ENCODE peak calls at places on chromosomes 3 and 15, in six cellular contexts. One of them, this sample, is unnamed.

GRCh38 chr3:170355738-170356595 is 1.5 kb upstream of the SKIL start:
- DNase-seq in endothelial cell of umbilical vein: peak
- DNase-seq in dorsolateral prefrontal cortex: peak
- DNase-seq in body of pancreas: peak
- DNase-seq in foreskin fibroblast: peak
- DNase-seq in Caco-2: no peak
- DNase-seq in this sample: peak

GRCh38 chr3:49531218-49531617 is 23.1 kb upstream of the BSN start:
- DNase-seq in Caco-2: no peak
- DNase-seq in body of pancreas: no peak
- DNase-seq in foreskin fibroblast: no peak
- DNase-seq in endothelial cell of umbilical vein: no peak
- DNase-seq in dorsolateral prefrontal cortex: no peak
- DNase-seq in this sample: no peak

GRCh38 chr15:62795171-62795570 is 247.4 kb upstream of the TPM1 start:
- DNase-seq in foreskin fibroblast: no peak
- DNase-seq in dorsolateral prefrontal cortex: no peak
- DNase-seq in body of pancreas: no peak
- DNase-seq in Caco-2: no peak
- DNase-seq in endothelial cell of umbilical vein: no peak
- DNase-seq in this sample: no peak

GRCh38 chr3:66693461-66693912 is 192.7 kb upstream of the LRIG1 start:
- DNase-seq in Caco-2: no peak
- DNase-seq in endothelial cell of umbilical vein: no peak
- DNase-seq in foreskin fibroblast: peak
- DNase-seq in dorsolateral prefrontal cortex: peak
- DNase-seq in body of pancreas: peak
- DNase-seq in this sample: peak

GRCh38 chr15:68154923-68155559 is 50.1 kb downstream of the CALML4 start:
- DNase-seq in dorsolateral prefrontal cortex: no peak
- DNase-seq in endothelial cell of umbilical vein: peak
- DNase-seq in Caco-2: no peak
- DNase-seq in body of pancreas: peak
- DNase-seq in foreskin fibroblast: peak
- DNase-seq in this sample: peak

GRCh38 chr3:194868831-194869230 is 183.1 kb downstream of the FAM43A start:
- DNase-seq in Caco-2: peak
- DNase-seq in foreskin fibroblast: no peak
- DNase-seq in endothelial cell of umbilical vein: no peak
- DNase-seq in body of pancreas: no peak
- DNase-seq in dorsolateral prefrontal cortex: no peak
- DNase-seq in this sample: no peak

GRCh38 chr15:54580643-54581042 is 602.4 kb downstream of the UNC13C start:
- DNase-seq in foreskin fibroblast: no peak
- DNase-seq in Caco-2: no peak
- DNase-seq in dorsolateral prefrontal cortex: no peak
- DNase-seq in body of pancreas: no peak
- DNase-seq in endothelial cell of umbilical vein: no peak
- DNase-seq in this sample: no peak

GRCh38 chr3:167882057-167882667 is 146.6 kb downstream of the SERPINI1 start:
- DNase-seq in dorsolateral prefrontal cortex: no peak
- DNase-seq in Caco-2: no peak
- DNase-seq in body of pancreas: no peak
- DNase-seq in endothelial cell of umbilical vein: peak
- DNase-seq in foreskin fibroblast: peak
- DNase-seq in this sample: peak

GRCh38 chr15:20351448-20351961 is 190.1 kb downstream of the GOLGA6L6 start:
- DNase-seq in endothelial cell of umbilical vein: no peak
- DNase-seq in Caco-2: peak
- DNase-seq in dorsolateral prefrontal cortex: peak
- DNase-seq in body of pancreas: peak
- DNase-seq in foreskin fibroblast: no peak
- DNase-seq in this sample: no peak

GRCh38 chr15:34993413-34993812 is 5.3 kb upstream of the ZNF770 start:
- DNase-seq in Caco-2: no peak
- DNase-seq in foreskin fibroblast: peak
- DNase-seq in endothelial cell of umbilical vein: no peak
- DNase-seq in dorsolateral prefrontal cortex: no peak
- DNase-seq in body of pancreas: no peak
- DNase-seq in this sample: no peak

GRCh38 chr3:47418167-47419082 is 37.6 kb downstream of the PTPN23 start:
- DNase-seq in Caco-2: no peak
- DNase-seq in endothelial cell of umbilical vein: no peak
- DNase-seq in dorsolateral prefrontal cortex: no peak
- DNase-seq in foreskin fibroblast: no peak
- DNase-seq in body of pancreas: no peak
- DNase-seq in this sample: no peak
- TF ChIP-seq CTCF in Caco-2: no peak
- TF ChIP-seq CTCF in endothelial cell of umbilical vein: no peak
- TF ChIP-seq CTCF in dorsolateral prefrontal cortex: no peak
- TF ChIP-seq CTCF in foreskin fibroblast: no peak
- TF ChIP-seq CTCF in body of pancreas: no peak
- TF ChIP-seq CTCF in this sample: peak

DNA sequence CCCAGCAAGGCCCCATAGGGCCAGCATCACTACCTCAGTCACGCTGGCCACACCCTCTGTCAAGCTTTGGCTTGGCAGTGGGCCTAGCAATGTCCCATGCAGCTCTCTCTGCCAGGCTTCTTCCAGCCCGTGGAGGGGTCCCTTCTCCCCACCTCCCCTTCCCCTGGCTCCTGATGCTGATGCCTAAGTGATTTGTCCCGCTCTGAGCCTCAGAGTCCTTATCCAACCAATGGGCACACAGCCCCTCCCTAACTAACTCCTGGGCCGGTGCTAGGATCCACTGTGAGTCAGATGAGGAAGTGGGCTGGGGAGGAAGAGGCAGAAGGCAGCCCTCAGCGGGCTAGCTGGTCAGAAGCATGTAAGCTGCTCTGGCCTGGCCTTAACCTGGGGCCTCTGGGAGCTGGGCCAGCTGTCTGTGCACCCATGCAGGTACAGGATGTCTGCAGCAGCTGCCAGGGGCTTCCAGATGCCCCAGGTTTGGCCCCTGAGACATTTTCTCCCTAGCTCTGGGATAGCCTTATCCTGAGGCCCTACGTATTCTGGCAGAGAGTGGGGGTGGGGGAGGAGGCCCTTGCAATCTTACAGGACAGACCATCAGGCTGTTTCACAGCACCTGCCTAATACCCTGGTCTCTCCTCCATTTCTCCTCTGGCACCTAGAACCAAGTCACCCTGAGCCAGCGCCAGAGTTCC is 740 bp upstream of the ZBTB47 start:
- DNase-seq in Caco-2: no peak
- DNase-seq in dorsolateral prefrontal cortex: peak
- DNase-seq in foreskin fibroblast: peak
- DNase-seq in body of pancreas: peak
- DNase-seq in endothelial cell of umbilical vein: peak
- DNase-seq in this sample: peak
- H3K4me3 ChIP-seq in Caco-2: peak
- H3K4me3 ChIP-seq in dorsolateral prefrontal cortex: peak
- H3K4me3 ChIP-seq in foreskin fibroblast: peak
- H3K4me3 ChIP-seq in body of pancreas: no peak
- H3K4me3 ChIP-seq in endothelial cell of umbilical vein: peak
- H3K4me3 ChIP-seq in this sample: peak

GRCh38 chr15:40272713-40273056 is 10.2 kb downstream of the ANKRD63 start:
- DNase-seq in foreskin fibroblast: no peak
- DNase-seq in Caco-2: no peak
- DNase-seq in dorsolateral prefrontal cortex: no peak
- DNase-seq in body of pancreas: no peak
- DNase-seq in endothelial cell of umbilical vein: no peak
- DNase-seq in this sample: no peak
- TF ChIP-seq CTCF in foreskin fibroblast: no peak
- TF ChIP-seq CTCF in Caco-2: no peak
- TF ChIP-seq CTCF in dorsolateral prefrontal cortex: no peak
- TF ChIP-seq CTCF in body of pancreas: no peak
- TF ChIP-seq CTCF in endothelial cell of umbilical vein: no peak
- TF ChIP-seq CTCF in this sample: no peak

DNA sequence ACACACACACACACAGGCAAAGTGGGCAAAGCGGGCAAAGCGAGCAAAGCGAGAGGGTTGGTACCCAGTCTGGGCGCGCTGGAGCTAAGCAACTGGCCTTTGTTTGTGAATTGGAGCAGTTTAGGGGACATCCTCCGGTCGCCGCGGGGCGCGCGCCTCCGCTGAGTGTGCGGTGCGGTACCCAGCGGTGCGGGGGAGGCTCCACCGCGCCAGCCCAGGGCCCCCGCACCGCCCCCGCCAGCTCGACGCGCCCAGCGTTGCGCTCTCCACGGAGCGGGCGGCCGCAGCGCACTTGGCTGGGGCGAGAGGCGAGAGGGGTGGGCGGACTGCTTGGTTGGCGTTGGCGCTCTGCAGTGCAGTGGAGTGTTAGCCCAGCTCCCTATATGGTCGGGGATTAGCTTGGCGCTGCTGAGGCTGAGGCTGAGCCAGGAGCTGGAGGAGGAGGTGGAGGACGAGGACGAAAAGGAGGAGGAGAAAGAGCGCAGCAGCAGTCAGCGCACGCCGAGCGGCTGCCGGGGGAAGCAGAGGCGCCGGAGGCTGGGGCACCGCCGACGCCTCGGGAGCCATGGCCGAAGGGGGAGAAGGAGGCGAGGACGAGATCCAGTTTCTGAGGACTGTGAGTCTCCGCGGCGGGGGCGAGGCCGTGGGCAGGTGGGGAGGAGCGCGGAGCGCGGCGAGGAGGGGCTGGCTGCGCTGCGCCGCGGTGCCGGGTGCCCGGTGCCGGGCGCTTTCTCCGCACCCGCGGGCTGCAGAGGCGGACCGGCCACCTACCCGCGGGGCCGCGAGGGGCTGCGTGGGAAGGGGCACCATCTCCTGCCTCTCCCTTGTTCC is at the start of gene RYR3:
- DNase-seq in Caco-2: no peak
- DNase-seq in endothelial cell of umbilical vein: no peak
- DNase-seq in body of pancreas: no peak
- DNase-seq in dorsolateral prefrontal cortex: peak
- DNase-seq in foreskin fibroblast: peak
- DNase-seq in this sample: no peak
- H3K4me3 ChIP-seq in Caco-2: no peak
- H3K4me3 ChIP-seq in endothelial cell of umbilical vein: no peak
- H3K4me3 ChIP-seq in body of pancreas: no peak
- H3K4me3 ChIP-seq in dorsolateral prefrontal cortex: peak
- H3K4me3 ChIP-seq in foreskin fibroblast: no peak
- H3K4me3 ChIP-seq in this sample: no peak

GRCh38 chr15:60412026-60412425 is 14.2 kb upstream of the ANXA2 start:
- DNase-seq in body of pancreas: no peak
- DNase-seq in dorsolateral prefrontal cortex: no peak
- DNase-seq in foreskin fibroblast: no peak
- DNase-seq in endothelial cell of umbilical vein: no peak
- DNase-seq in Caco-2: no peak
- DNase-seq in this sample: no peak

GRCh38 chr15:60407406-60407805 is 9.6 kb upstream of the ANXA2 start:
- DNase-seq in Caco-2: no peak
- DNase-seq in body of pancreas: no peak
- DNase-seq in endothelial cell of umbilical vein: peak
- DNase-seq in dorsolateral prefrontal cortex: no peak
- DNase-seq in foreskin fibroblast: peak
- DNase-seq in this sample: peak

GRCh38 chr15:60405405-60405804 is 7.6 kb upstream of the ANXA2 start:
- DNase-seq in body of pancreas: no peak
- DNase-seq in dorsolateral prefrontal cortex: no peak
- DNase-seq in Caco-2: no peak
- DNase-seq in endothelial cell of umbilical vein: no peak
- DNase-seq in foreskin fibroblast: no peak
- DNase-seq in this sample: no peak

GRCh38 chr15:60408438-60409105 is 10.8 kb upstream of the ANXA2 start:
- DNase-seq in endothelial cell of umbilical vein: peak
- DNase-seq in Caco-2: no peak
- DNase-seq in foreskin fibroblast: peak
- DNase-seq in dorsolateral prefrontal cortex: no peak
- DNase-seq in body of pancreas: no peak
- DNase-seq in this sample: peak

GRCh38 chr15:60406513-60407124 is 8.8 kb upstream of the ANXA2 start:
- DNase-seq in Caco-2: no peak
- DNase-seq in body of pancreas: no peak
- DNase-seq in foreskin fibroblast: no peak
- DNase-seq in endothelial cell of umbilical vein: no peak
- DNase-seq in dorsolateral prefrontal cortex: no peak
- DNase-seq in this sample: no peak
- TF ChIP-seq CTCF in Caco-2: no peak
- TF ChIP-seq CTCF in body of pancreas: no peak
- TF ChIP-seq CTCF in foreskin fibroblast: no peak
- TF ChIP-seq CTCF in endothelial cell of umbilical vein: no peak
- TF ChIP-seq CTCF in dorsolateral prefrontal cortex: no peak
- TF ChIP-seq CTCF in this sample: no peak

DNA sequence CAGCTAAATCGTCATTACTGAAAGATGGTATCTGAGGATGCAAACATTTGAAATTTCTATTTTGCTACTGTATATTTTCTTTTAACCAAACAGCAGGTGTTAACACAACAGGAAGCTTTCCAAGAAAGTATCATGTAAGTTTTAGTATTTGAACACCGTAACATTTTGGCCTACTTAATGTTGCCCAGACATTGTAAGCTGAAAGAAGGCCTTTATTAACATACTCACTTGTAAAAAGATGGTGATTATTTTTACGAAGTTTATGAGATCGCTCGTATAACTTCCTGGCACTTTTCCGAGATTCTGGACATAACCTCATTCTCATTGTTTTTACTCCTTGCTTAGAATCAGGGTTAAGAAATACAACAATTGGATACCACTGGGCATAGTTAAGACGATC is 95.7 kb downstream of the TJP1 start:
- DNase-seq in foreskin fibroblast: no peak
- DNase-seq in dorsolateral prefrontal cortex: no peak
- DNase-seq in Caco-2: no peak
- DNase-seq in body of pancreas: no peak
- DNase-seq in endothelial cell of umbilical vein: no peak
- DNase-seq in this sample: no peak
- H3K4me3 ChIP-seq in foreskin fibroblast: no peak
- H3K4me3 ChIP-seq in dorsolateral prefrontal cortex: no peak
- H3K4me3 ChIP-seq in Caco-2: no peak
- H3K4me3 ChIP-seq in body of pancreas: no peak
- H3K4me3 ChIP-seq in endothelial cell of umbilical vein: no peak
- H3K4me3 ChIP-seq in this sample: no peak